ENCODE peak calls at places on chromosome 5, in eight cellular contexts. W, S, A, L, X, B, C and R are unnamed samples.

GRCh38 chr5:172351240-172351778 is 67.7 kb upstream of the UBTD2 start:
- DNase-seq in C (no peak), X (no peak), B (peak; percentile 7), S (no peak), W (no peak), L (no peak), A (no peak), R (no peak)

GRCh38 chr5:16464664-16465543 is 696 bp downstream of the ZNF622 start:
- DNase-seq in W (peak; percentile 12), C (peak; percentile 43), B (peak; percentile 46), X (no peak), A (no peak), S (no peak), L (no peak), R (no peak)

GRCh38 chr5:166845044-166845443 is 1446.4 kb upstream of the WWC1 start:
- DNase-seq in A (no peak), S (peak; percentile 35), B (no peak), W (no peak), L (no peak), C (peak; percentile 1), X (peak; percentile 10), R (peak; percentile 17)

GRCh38 chr5:134174841-134175839 is 1.6 kb downstream of the SKP1 start:
- DNase-seq in C (peak; percentile 54), B (no peak), A (no peak), L (no peak), S (peak; percentile 61), W (no peak), X (peak; percentile 66), R (no peak)

GRCh38 chr5:31887556-31887955 is 248.6 kb downstream of the PDZD2 start:
- DNase-seq in X (no peak), B (no peak), W (no peak), A (no peak), S (no peak), C (no peak), L (no peak), R (no peak)

GRCh38 chr5:98065261-98065909 is 708.1 kb upstream of the RGMB start:
- DNase-seq in B (no peak), S (peak; percentile 80), L (no peak), A (no peak), X (peak; percentile 41), C (peak; percentile 3), W (no peak), R (no peak)

GRCh38 chr5:172981931-172982330 is 1.6 kb upstream of the ATP6V0E1 start:
- DNase-seq in W (no peak), B (no peak), X (no peak), S (no peak), C (no peak), L (no peak), A (no peak), R (no peak)

GRCh38 chr5:179176166-179176565 is 116.0 kb downstream of the ZNF354C start:
- DNase-seq in L (no peak), C (no peak), B (peak; percentile 20), S (no peak), A (no peak), W (no peak), X (no peak), R (no peak)

GRCh38 chr5:322281-322941 is 897 bp downstream of the AHRR start:
- DNase-seq in X (peak; percentile 26), A (no peak), B (no peak), L (no peak), C (peak; percentile 78), W (no peak), S (no peak), R (no peak)

GRCh38 chr5:139105621-139106071 is 92.5 kb downstream of the SIL1 start:
- DNase-seq in B (no peak), C (no peak), S (no peak), L (no peak), W (no peak), A (no peak), X (no peak), R (no peak)

GRCh38 chr5:14655146-14655741 is 9.3 kb upstream of the OTULIN start:
- DNase-seq in A (no peak), S (no peak), C (no peak), L (no peak), B (no peak), X (no peak), W (no peak), R (no peak)

GRCh38 chr5:151164687-151165392 is 7.3 kb upstream of the ANXA6 start:
- DNase-seq in L (peak; percentile 56), W (peak; percentile 55), C (peak; percentile 79), A (peak; percentile 81), S (peak; percentile 79), X (peak; percentile 87), B (peak; percentile 68), R (peak; percentile 53)

GRCh38 chr5:112253478-112254250 is 165.4 kb downstream of the EPB41L4A start:
- DNase-seq in B (no peak), L (no peak), W (no peak), A (no peak), S (no peak), C (peak; percentile 18), X (peak; percentile 79), R (peak; percentile 62)

GRCh38 chr5:174609116-174609515 is 115.3 kb upstream of the MSX2 start:
- DNase-seq in B (no peak), A (no peak), S (no peak), W (no peak), X (no peak), C (no peak), L (no peak), R (no peak)

GRCh38 chr5:10975915-10976314 is 214.9 kb upstream of the DAP start:
- DNase-seq in A (no peak), S (no peak), W (no peak), X (no peak), B (no peak), L (no peak), C (no peak), R (no peak)

GRCh38 chr5:157920828-157921170 is 61.9 kb upstream of the CLINT1 start:
- DNase-seq in S (no peak), C (no peak), X (no peak), A (no peak), B (no peak), W (no peak), L (no peak), R (no peak)

GRCh38 chr5:158686240-158686639 is 413.5 kb downstream of the EBF1 start:
- DNase-seq in X (no peak), S (no peak), W (no peak), L (no peak), C (no peak), B (no peak), A (no peak), R (no peak)

GRCh38 chr5:33726422-33727165 is 165.2 kb downstream of the ADAMTS12 start:
- DNase-seq in C (peak; percentile 59), W (no peak), A (no peak), X (peak; percentile 69), L (no peak), B (no peak), S (no peak), R (peak; percentile 62)

GRCh38 chr5:107501965-107502691 is 168.6 kb downstream of the EFNA5 start:
- DNase-seq in B (no peak), S (no peak), L (no peak), A (no peak), X (peak; percentile 69), C (peak; percentile 64), W (no peak), R (peak; percentile 41)

GRCh38 chr5:7756453-7756852 is 94.5 kb downstream of the CFAP90 start:
- DNase-seq in S (no peak), A (no peak), X (no peak), C (no peak), B (no peak), W (no peak), L (no peak), R (no peak)

GRCh38 chr5:96957125-96958041 is 21.5 kb downstream of the LNPEP start:
- DNase-seq in S (no peak), A (no peak), B (no peak), X (no peak), W (no peak), C (no peak), L (no peak), R (no peak)

GRCh38 chr5:80231693-80232092 is 24.2 kb downstream of the SERINC5 start:
- DNase-seq in S (no peak), X (no peak), C (no peak), B (no peak), L (no peak), W (no peak), A (no peak), R (no peak)

GRCh38 chr5:14397717-14398116 is 183.9 kb upstream of the OTULINL start:
- DNase-seq in X (peak; percentile 77), L (peak; percentile 64), B (no peak), C (peak; percentile 57), S (no peak), W (no peak), A (no peak), R (peak; percentile 79)

GRCh38 chr5:1508679-1509290 is 15.0 kb downstream of the LPCAT1 start:
- DNase-seq in A (no peak), W (no peak), C (no peak), X (no peak), L (no peak), B (peak; percentile 44), S (no peak), R (no peak)

GRCh38 chr5:142808778-142809606 is 38.8 kb downstream of the ARHGAP26 start:
- DNase-seq in A (no peak), B (no peak), S (no peak), W (no peak), X (no peak), L (no peak), C (no peak), R (no peak)

GRCh38 chr5:132055808-132056609 is 4.4 kb upstream of the IL3 start:
- DNase-seq in C (no peak), S (no peak), X (no peak), B (peak; percentile 24), W (no peak), A (peak; percentile 72), L (no peak), R (no peak)

GRCh38 chr5:96597441-96598020 is 64.6 kb upstream of the CAST start:
- DNase-seq in L (no peak), W (no peak), S (peak; percentile 55), X (peak; percentile 60), A (no peak), B (no peak), C (peak; percentile 73), R (peak; percentile 60)

GRCh38 chr5:177132504-177133118 is 962 bp upstream of the NSD1 start:
- DNase-seq in W (no peak), C (no peak), B (no peak), S (no peak), A (peak; percentile 41), X (no peak), L (no peak), R (no peak)

GRCh38 chr5:171999877-172000276 is 6.6 kb downstream of the FBXW11 start:
- DNase-seq in C (no peak), A (no peak), W (no peak), S (no peak), B (no peak), X (no peak), L (no peak), R (no peak)

GRCh38 chr5:87899109-87900100 is 369.2 kb downstream of the TMEM161B start:
- DNase-seq in B (no peak), W (no peak), A (no peak), X (peak; percentile 2), S (peak; percentile 6), L (peak; percentile 6), C (peak; percentile 1), R (no peak)

GRCh38 chr5:137621861-137622823 is 113.7 kb downstream of the KLHL3 start:
- DNase-seq in C (peak; percentile 94), L (peak; percentile 38), B (no peak), W (no peak), A (no peak), S (peak; percentile 12), X (peak; percentile 80), R (peak; percentile 48)

GRCh38 chr5:27906911-27907590 is 868.7 kb upstream of the CDH9 start:
- DNase-seq in L (no peak), W (no peak), C (peak; percentile 6), X (no peak), A (no peak), S (no peak), B (no peak), R (peak; percentile 13)

GRCh38 chr5:179400020-179400419 is 54.8 kb upstream of the ADAMTS2 start:
- DNase-seq in W (no peak), S (no peak), X (no peak), B (no peak), C (no peak), L (no peak), A (no peak), R (no peak)

GRCh38 chr5:91166040-91166807 is 216.9 kb downstream of the ARRDC3 start:
- DNase-seq in C (peak; percentile 66), W (no peak), A (no peak), L (no peak), S (no peak), B (no peak), X (peak; percentile 87), R (peak; percentile 65)